ENCODE peak calls at places on chromosomes 11 and 22, in eight cellular contexts. G is sigmoid colon, S is BE2C, Z is fibroblast of the aortic adventitia, E is left lung, J is lower leg skin, W is SK-N-SH, K is GM12865. H is an unnamed sample.
A peak's percentile ranks its signal among the peaks of the same experiment; 100 is the strongest.

GRCh38 chr11:31826530-31827438 is 15.7 kb upstream of the PAX6 start:
- DNase-seq in G (no peak), S (no peak), Z (no peak), E (no peak), J (no peak), W (peak; percentile 40), K (no peak), H (no peak)

GRCh38 chr11:3914807-3915206 is 59.3 kb downstream of the STIM1 start:
- DNase-seq in G (no peak), S (no peak), Z (peak; percentile 22), E (no peak), J (no peak), W (no peak), K (no peak), H (no peak)

GRCh38 chr11:33387996-33388395 is 130.8 kb downstream of the HIPK3 start:
- DNase-seq in G (no peak), S (no peak), Z (no peak), E (no peak), J (no peak), W (no peak), K (peak; percentile 77), H (no peak)

GRCh38 chr22:36350751-36351594 is 36.8 kb downstream of the MYH9 start:
- DNase-seq in G (no peak), S (no peak), Z (no peak), E (no peak), J (no peak), W (no peak), K (no peak), H (no peak)

GRCh38 chr22:38724926-38725571 is 19.3 kb downstream of the GTPBP1 start:
- DNase-seq in G (peak; percentile 50), S (peak; percentile 57), Z (peak; percentile 36), E (peak; percentile 23), J (no peak), W (peak; percentile 44), K (peak; percentile 46), H (peak; percentile 33)

GRCh38 chr11:126167476-126167875 is 44.0 kb downstream of the RPUSD4 start:
- DNase-seq in G (no peak), S (no peak), Z (no peak), E (no peak), J (no peak), W (peak; percentile 57), K (no peak), H (no peak)

GRCh38 chr11:73980001-73980960 is 2.4 kb downstream of the UCP2 start:
- DNase-seq in G (peak; percentile 63), S (no peak), Z (no peak), E (peak; percentile 71), J (peak; percentile 56), W (no peak), K (peak; percentile 94), H (peak; percentile 73)

GRCh38 chr22:26057731-26058130 is 111.5 kb upstream of the SEZ6L start:
- DNase-seq in G (no peak), S (no peak), Z (no peak), E (no peak), J (no peak), W (no peak), K (no peak), H (no peak)

GRCh38 chr11:110374921-110375320 is 54.8 kb upstream of the FDX1 start:
- DNase-seq in G (no peak), S (no peak), Z (no peak), E (no peak), J (no peak), W (no peak), K (peak; percentile 59), H (peak; percentile 75)

GRCh38 chr11:115961168-115962003 is 457.2 kb upstream of the CADM1 start:
- DNase-seq in G (no peak), S (no peak), Z (no peak), E (no peak), J (no peak), W (no peak), K (no peak), H (no peak)

GRCh38 chr11:126561327-126561893 is 205.9 kb downstream of the ST3GAL4 start:
- DNase-seq in G (no peak), S (no peak), Z (peak; percentile 75), E (peak; percentile 40), J (no peak), W (no peak), K (peak; percentile 59), H (no peak)

GRCh38 chr11:86688398-86689179 is 16.2 kb upstream of the ME3 start:
- DNase-seq in G (no peak), S (no peak), Z (peak; percentile 59), E (peak; percentile 49), J (no peak), W (no peak), K (peak; percentile 60), H (no peak)

GRCh38 chr11:99988105-99988907 is 698.8 kb upstream of the ARHGAP42 start:
- DNase-seq in G (no peak), S (no peak), Z (no peak), E (no peak), J (peak; percentile 26), W (no peak), K (no peak), H (no peak)

GRCh38 chr11:126989942-126990715 is 10.4 kb downstream of the KIRREL3 start:
- DNase-seq in G (peak; percentile 76), S (peak; percentile 87), Z (peak; percentile 64), E (peak; percentile 47), J (peak; percentile 48), W (peak; percentile 88), K (peak; percentile 68), H (peak; percentile 50)

GRCh38 chr22:37254206-37254866 is 10.3 kb upstream of the RAC2 start:
- DNase-seq in G (no peak), S (no peak), Z (peak; percentile 78), E (peak; percentile 4), J (no peak), W (no peak), K (no peak), H (no peak)

GRCh38 chr11:61922539-61922938 is 5.2 kb upstream of the RAB3IL1 start:
- DNase-seq in G (peak; percentile 95), S (peak; percentile 82), Z (peak; percentile 94), E (peak; percentile 75), J (peak; percentile 91), W (peak; percentile 88), K (no peak), H (no peak)

GRCh38 chr11:57566564-57567209 is 785 bp downstream of the UBE2L6 start:
- DNase-seq in G (no peak), S (no peak), Z (peak; percentile 5), E (no peak), J (no peak), W (peak; percentile 35), K (peak; percentile 30), H (no peak)

GRCh38 chr11:73246303-73246702 is 25.8 kb upstream of the P2RY6 start:
- DNase-seq in G (no peak), S (no peak), Z (no peak), E (no peak), J (no peak), W (no peak), K (no peak), H (no peak)

GRCh38 chr11:12245549-12245986 is 131.8 kb upstream of the PARVA start:
- DNase-seq in G (no peak), S (no peak), Z (no peak), E (no peak), J (no peak), W (no peak), K (no peak), H (no peak)

GRCh38 chr22:44928064-44928463 is 81.7 kb downstream of the PHF21B start:
- DNase-seq in G (peak; percentile 30), S (no peak), Z (no peak), E (no peak), J (no peak), W (peak; percentile 45), K (no peak), H (peak; percentile 25)

GRCh38 chr22:32823024-32823730 is 21.7 kb downstream of the TIMP3 start:
- DNase-seq in G (peak; percentile 62), S (peak; percentile 54), Z (peak; percentile 59), E (no peak), J (no peak), W (peak; percentile 59), K (peak; percentile 59), H (no peak)
- TF ChIP-seq CTCF in G (no peak), S (peak; percentile 65), Z (peak; percentile 63), E (no peak), J (no peak), W (peak; percentile 50), K (peak; percentile 50), H (no peak)

DNA sequence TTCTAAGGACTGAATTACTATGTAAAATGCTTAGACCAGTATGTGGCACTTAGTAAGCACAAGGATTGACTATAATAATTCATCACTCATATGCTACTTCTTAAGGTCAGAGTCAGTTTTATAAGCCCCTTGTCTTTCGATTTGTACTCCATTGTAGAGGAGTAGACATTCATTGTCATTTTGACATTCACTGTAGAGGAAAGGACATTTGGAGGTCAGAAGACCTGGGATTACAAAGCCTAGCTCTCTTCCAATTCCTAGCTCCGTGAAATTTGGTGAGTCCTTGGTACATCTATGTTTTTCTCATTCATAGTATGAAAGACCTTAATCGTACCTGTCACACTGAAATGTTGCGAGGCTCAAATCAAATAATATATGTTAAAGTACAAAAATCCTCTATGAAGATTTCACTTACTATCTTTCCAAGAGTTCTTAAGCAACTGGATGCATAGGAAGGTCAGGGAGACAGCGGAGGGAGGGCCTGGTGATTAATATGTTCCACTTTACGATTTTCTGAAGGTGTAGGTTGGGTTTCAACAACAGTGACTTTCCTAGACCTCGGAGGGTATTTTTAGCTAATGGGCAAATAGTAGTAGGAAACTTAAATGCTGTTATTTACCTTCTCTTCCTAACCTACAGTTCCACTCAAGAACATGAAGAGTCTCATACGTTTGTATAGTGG is 1.4 kb upstream of the EMSY start:
- DNase-seq in G (no peak), S (no peak), Z (no peak), E (no peak), J (no peak), W (no peak), K (no peak), H (no peak)
- TF ChIP-seq CTCF in G (no peak), S (no peak), Z (no peak), E (no peak), J (no peak), W (no peak), K (no peak), H (no peak)

GRCh38 chr11:66311470-66311964 is 5.3 kb downstream of the CD248 start:
- DNase-seq in G (no peak), S (peak; percentile 54), Z (no peak), E (no peak), J (no peak), W (no peak), K (no peak), H (no peak)
- TF ChIP-seq CTCF in G (peak; percentile 96), S (peak; percentile 89), Z (no peak), E (peak; percentile 80), J (no peak), W (no peak), K (no peak), H (no peak)

DNA sequence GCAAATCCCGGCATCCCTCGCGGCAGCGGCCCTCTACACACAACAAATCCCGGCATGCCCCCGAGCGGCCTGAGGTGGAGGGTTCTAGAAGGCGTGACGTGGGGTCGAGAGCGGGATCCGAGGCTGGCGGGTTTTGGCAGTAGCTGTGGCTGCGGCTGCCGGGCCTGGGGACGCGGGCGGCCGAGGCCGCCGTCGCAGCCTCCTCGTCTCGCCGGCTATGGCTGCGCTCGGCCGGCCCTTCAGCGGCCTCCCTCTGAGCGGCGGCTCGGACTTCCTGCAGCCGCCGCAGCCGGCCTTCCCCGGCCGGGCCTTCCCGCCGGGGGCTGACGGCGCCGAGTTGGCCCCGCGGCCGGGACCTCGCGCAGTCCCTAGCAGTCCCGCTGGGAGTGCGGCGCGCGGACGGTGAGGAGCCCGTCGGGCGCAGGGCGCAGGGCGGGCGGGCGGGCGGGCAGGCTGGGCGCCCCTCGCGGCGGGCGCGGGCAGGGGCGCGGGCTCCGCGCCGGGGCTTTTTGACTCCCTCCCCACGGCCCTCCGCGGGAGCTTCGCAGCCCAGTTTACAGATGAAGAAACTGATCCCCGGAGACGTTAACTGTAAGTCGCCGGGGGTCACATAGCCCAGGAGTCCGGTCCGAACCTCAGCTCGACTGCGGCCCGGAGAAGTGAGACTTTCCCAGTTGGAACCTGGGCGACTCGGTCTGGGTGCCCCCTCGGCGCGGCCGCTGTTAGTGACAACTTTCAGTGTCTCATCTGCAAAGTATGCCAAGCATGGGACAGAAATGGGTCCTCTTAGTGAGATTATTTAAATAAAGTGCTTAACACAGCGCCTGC is at the start of gene CCDC117:
- DNase-seq in G (peak; percentile 97), S (peak; percentile 98), Z (peak; percentile 96), E (peak; percentile 97), J (peak; percentile 94), W (peak; percentile 95), K (peak; percentile 97), H (peak; percentile 90)
- TF ChIP-seq CTCF in G (no peak), S (peak; percentile 23), Z (peak; percentile 20), E (no peak), J (no peak), W (no peak), K (peak; percentile 17), H (peak; percentile 54)

H was measured in CD14-positive monocyte.